ENCODE peak calls at places on chromosome 6, in nine cellular contexts. R, H, V, Y, I, S, C, O and K are unnamed samples.

GRCh38 chr6:148700713-148701392 is 46.0 kb upstream of the UST start:
- DNase-seq in S (no peak), C (peak; percentile 65), H (peak; percentile 45), I (no peak), V (peak; percentile 83), Y (peak; percentile 73), R (peak; percentile 40), O (peak; percentile 52), K (peak; percentile 55)

GRCh38 chr6:64034840-64035656 is 399.4 kb downstream of the PHF3 start:
- DNase-seq in O (peak; percentile 5), S (no peak), Y (no peak), V (peak; percentile 4), C (no peak), R (peak; percentile 19), H (no peak), I (no peak), K (peak; percentile 30)

GRCh38 chr6:13761361-13762036 is 49.9 kb upstream of the RANBP9 start:
- DNase-seq in C (no peak), S (no peak), H (no peak), I (no peak), Y (no peak), O (no peak), V (peak; percentile 80), R (no peak), K (no peak)

GRCh38 chr6:100096356-100096755 is 102.3 kb upstream of the MCHR2 start:
- DNase-seq in C (no peak), V (peak; percentile 59), Y (peak; percentile 25), S (no peak), I (no peak), H (no peak), R (peak; percentile 22), O (no peak), K (peak; percentile 28)

GRCh38 chr6:34189806-34190503 is 44.1 kb upstream of the GRM4 start:
- DNase-seq in Y (no peak), C (no peak), O (no peak), V (no peak), S (no peak), I (no peak), R (no peak), H (no peak), K (no peak)

GRCh38 chr6:56690519-56691200 is 48.0 kb upstream of the DST start:
- DNase-seq in I (no peak), Y (peak; percentile 88), O (peak; percentile 85), V (peak; percentile 89), S (no peak), H (no peak), R (peak; percentile 81), C (peak; percentile 67), K (peak; percentile 85)

GRCh38 chr6:144338951-144339681 is 54.0 kb downstream of the UTRN start:
- DNase-seq in I (no peak), C (no peak), V (no peak), Y (no peak), R (no peak), S (no peak), O (no peak), H (no peak), K (no peak)

GRCh38 chr6:84773133-84773430 is 8.7 kb upstream of the TBX18 start:
- DNase-seq in O (no peak), C (no peak), I (no peak), Y (no peak), S (no peak), R (no peak), V (peak; percentile 45), H (no peak), K (no peak)

GRCh38 chr6:135334169-135334568 is 153.1 kb downstream of the MYB start:
- DNase-seq in H (no peak), S (no peak), C (peak; percentile 8), R (peak; percentile 15), Y (peak; percentile 78), I (no peak), O (peak; percentile 62), V (peak; percentile 43), K (peak; percentile 79)

GRCh38 chr6:128827675-128828464 is 55.1 kb upstream of the LAMA2 start:
- DNase-seq in Y (no peak), R (no peak), S (no peak), I (no peak), V (peak; percentile 26), C (no peak), O (peak; percentile 89), H (no peak), K (peak; percentile 3)

GRCh38 chr6:116616757-116617093 is 446 bp downstream of the RSPH4A start:
- DNase-seq in I (peak; percentile 21), O (no peak), H (no peak), S (peak; percentile 33), C (no peak), V (peak; percentile 60), Y (peak; percentile 38), R (no peak), K (no peak)

GRCh38 chr6:16344756-16345155 is 106.4 kb downstream of the GMPR start:
- DNase-seq in V (peak; percentile 21), O (peak; percentile 94), Y (peak; percentile 90), C (peak; percentile 93), H (no peak), S (no peak), R (no peak), I (no peak), K (no peak)

GRCh38 chr6:169398342-169399105 is 144.9 kb upstream of the THBS2 start:
- DNase-seq in C (peak; percentile 71), V (peak; percentile 65), Y (peak; percentile 10), R (no peak), H (no peak), O (no peak), I (no peak), S (no peak), K (no peak)

GRCh38 chr6:30615958-30616810 is 859 bp downstream of the PPP1R10 start:
- DNase-seq in V (peak; percentile 62), S (no peak), I (no peak), C (peak; percentile 37), H (no peak), Y (peak; percentile 63), R (peak; percentile 28), O (peak; percentile 21), K (no peak)

GRCh38 chr6:5337573-5337972 is 76.3 kb downstream of the FARS2 start:
- DNase-seq in H (no peak), O (peak; percentile 86), I (no peak), V (peak; percentile 13), Y (no peak), S (no peak), R (peak; percentile 17), C (peak; percentile 16), K (no peak)

GRCh38 chr6:148689168-148689567 is 57.7 kb upstream of the UST start:
- DNase-seq in S (no peak), I (no peak), C (no peak), V (no peak), O (peak; percentile 30), R (no peak), Y (peak; percentile 24), H (no peak), K (no peak)

GRCh38 chr6:11770546-11771466 is 7.8 kb downstream of the ADTRP start:
- DNase-seq in I (peak; percentile 89), V (peak; percentile 99), Y (peak; percentile 100), R (peak; percentile 99), C (peak; percentile 99), H (no peak), S (no peak), O (peak; percentile 99), K (peak; percentile 100)

GRCh38 chr6:105257350-105257749 is 77.5 kb upstream of the POPDC3 start:
- DNase-seq in H (no peak), V (no peak), I (no peak), O (no peak), Y (no peak), S (no peak), C (no peak), R (no peak), K (no peak)

GRCh38 chr6:111625511-111626331 is 20.0 kb upstream of the TRAF3IP2 start:
- DNase-seq in C (peak; percentile 65), I (no peak), Y (peak; percentile 76), H (peak; percentile 27), O (peak; percentile 44), S (no peak), R (no peak), V (peak; percentile 77), K (peak; percentile 43)

GRCh38 chr6:35181933-35182612 is 31.7 kb upstream of the SCUBE3 start:
- DNase-seq in S (no peak), I (peak; percentile 27), Y (peak; percentile 92), H (peak; percentile 36), C (peak; percentile 91), O (peak; percentile 86), R (peak; percentile 89), V (peak; percentile 96), K (peak; percentile 65)

GRCh38 chr6:100808638-100809275 is 72.4 kb downstream of the ASCC3 start:
- DNase-seq in O (peak; percentile 70), C (peak; percentile 8), V (peak; percentile 74), Y (peak; percentile 80), I (no peak), R (peak; percentile 66), H (no peak), S (no peak), K (peak; percentile 81)